ENCODE peak calls at places on chromosome 14, in seven cellular contexts. One of them, this sample, is unnamed.
A peak's percentile ranks its signal among the peaks of the same experiment; 100 is the strongest.

GRCh38 chr14:22039938-22040780 is 366.5 kb upstream of the OR4E1 start:
- DNase-seq in activated CD8-positive, alpha-beta memory T cell treated with anti-CD3 and anti-CD28 coated beads, Interleukin-2, amount 10 ng/mL, durations not matched to agents 7 days and 5 days: peak; percentile 54
- DNase-seq in vagina: no peak
- DNase-seq in islet precursor cell: no peak
- DNase-seq in progenitor cell of endocrine pancreas: no peak
- DNase-seq in astrocyte: no peak
- DNase-seq in Ammon's horn: peak; percentile 17
- DNase-seq in this sample: no peak

GRCh38 chr14:30375280-30375892 is 183.6 kb upstream of the G2E3 start:
- DNase-seq in activated CD8-positive, alpha-beta memory T cell treated with anti-CD3 and anti-CD28 coated beads, Interleukin-2, amount 10 ng/mL, durations not matched to agents 7 days and 5 days: peak; percentile 75
- DNase-seq in astrocyte: peak; percentile 11
- DNase-seq in vagina: no peak
- DNase-seq in islet precursor cell: peak; percentile 81
- DNase-seq in Ammon's horn: peak; percentile 41
- DNase-seq in progenitor cell of endocrine pancreas: peak; percentile 44
- DNase-seq in this sample: peak; percentile 53

GRCh38 chr14:96160030-96160912 is 44.4 kb upstream of the BDKRB2 start:
- DNase-seq in activated CD8-positive, alpha-beta memory T cell treated with anti-CD3 and anti-CD28 coated beads, Interleukin-2, amount 10 ng/mL, durations not matched to agents 7 days and 5 days: peak; percentile 36
- DNase-seq in Ammon's horn: no peak
- DNase-seq in progenitor cell of endocrine pancreas: no peak
- DNase-seq in astrocyte: no peak
- DNase-seq in vagina: peak; percentile 89
- DNase-seq in islet precursor cell: no peak
- DNase-seq in this sample: no peak

GRCh38 chr14:103398427-103399195 is 13.4 kb downstream of the MARK3 start:
- DNase-seq in activated CD8-positive, alpha-beta memory T cell treated with anti-CD3 and anti-CD28 coated beads, Interleukin-2, amount 10 ng/mL, durations not matched to agents 7 days and 5 days: no peak
- DNase-seq in vagina: no peak
- DNase-seq in progenitor cell of endocrine pancreas: no peak
- DNase-seq in Ammon's horn: no peak
- DNase-seq in islet precursor cell: no peak
- DNase-seq in astrocyte: peak; percentile 49
- DNase-seq in this sample: no peak

GRCh38 chr14:54642950-54643695 is 76.2 kb downstream of the SAMD4A start:
- DNase-seq in progenitor cell of endocrine pancreas: no peak
- DNase-seq in vagina: no peak
- DNase-seq in astrocyte: peak; percentile 80
- DNase-seq in islet precursor cell: peak; percentile 67
- DNase-seq in Ammon's horn: no peak
- DNase-seq in activated CD8-positive, alpha-beta memory T cell treated with anti-CD3 and anti-CD28 coated beads, Interleukin-2, amount 10 ng/mL, durations not matched to agents 7 days and 5 days: no peak
- DNase-seq in this sample: peak; percentile 93

GRCh38 chr14:89340200-89340667 is 76.8 kb downstream of the FOXN3 start:
- DNase-seq in islet precursor cell: no peak
- DNase-seq in vagina: no peak
- DNase-seq in astrocyte: peak; percentile 39
- DNase-seq in activated CD8-positive, alpha-beta memory T cell treated with anti-CD3 and anti-CD28 coated beads, Interleukin-2, amount 10 ng/mL, durations not matched to agents 7 days and 5 days: no peak
- DNase-seq in progenitor cell of endocrine pancreas: no peak
- DNase-seq in Ammon's horn: no peak
- DNase-seq in this sample: no peak

GRCh38 chr14:55382483-55382882 is 29.1 kb downstream of the ATG14 start:
- DNase-seq in Ammon's horn: no peak
- DNase-seq in vagina: no peak
- DNase-seq in activated CD8-positive, alpha-beta memory T cell treated with anti-CD3 and anti-CD28 coated beads, Interleukin-2, amount 10 ng/mL, durations not matched to agents 7 days and 5 days: no peak
- DNase-seq in astrocyte: peak; percentile 75
- DNase-seq in progenitor cell of endocrine pancreas: no peak
- DNase-seq in islet precursor cell: no peak
- DNase-seq in this sample: no peak

GRCh38 chr14:49692191-49692757 is 646 bp upstream of the KLHDC1 start:
- DNase-seq in astrocyte: no peak
- DNase-seq in activated CD8-positive, alpha-beta memory T cell treated with anti-CD3 and anti-CD28 coated beads, Interleukin-2, amount 10 ng/mL, durations not matched to agents 7 days and 5 days: no peak
- DNase-seq in islet precursor cell: no peak
- DNase-seq in vagina: no peak
- DNase-seq in progenitor cell of endocrine pancreas: no peak
- DNase-seq in Ammon's horn: no peak
- DNase-seq in this sample: no peak

GRCh38 chr14:21231020-21231652 is 38.1 kb downstream of the HNRNPC start:
- DNase-seq in islet precursor cell: no peak
- DNase-seq in Ammon's horn: no peak
- DNase-seq in vagina: no peak
- DNase-seq in astrocyte: no peak
- DNase-seq in progenitor cell of endocrine pancreas: no peak
- DNase-seq in activated CD8-positive, alpha-beta memory T cell treated with anti-CD3 and anti-CD28 coated beads, Interleukin-2, amount 10 ng/mL, durations not matched to agents 7 days and 5 days: peak; percentile 54
- DNase-seq in this sample: no peak

GRCh38 chr14:68487805-68488590 is 304.9 kb downstream of the ZFP36L1 start:
- DNase-seq in vagina: no peak
- DNase-seq in progenitor cell of endocrine pancreas: no peak
- DNase-seq in islet precursor cell: no peak
- DNase-seq in astrocyte: peak; percentile 88
- DNase-seq in activated CD8-positive, alpha-beta memory T cell treated with anti-CD3 and anti-CD28 coated beads, Interleukin-2, amount 10 ng/mL, durations not matched to agents 7 days and 5 days: no peak
- DNase-seq in Ammon's horn: no peak
- DNase-seq in this sample: no peak

GRCh38 chr14:98819867-98820206 is 452.2 kb downstream of the BCL11B start:
- DNase-seq in vagina: no peak
- DNase-seq in astrocyte: no peak
- DNase-seq in progenitor cell of endocrine pancreas: no peak
- DNase-seq in activated CD8-positive, alpha-beta memory T cell treated with anti-CD3 and anti-CD28 coated beads, Interleukin-2, amount 10 ng/mL, durations not matched to agents 7 days and 5 days: no peak
- DNase-seq in islet precursor cell: no peak
- DNase-seq in Ammon's horn: no peak
- DNase-seq in this sample: no peak

GRCh38 chr14:99734406-99735051 is 50.4 kb downstream of the CYP46A1 start:
- DNase-seq in activated CD8-positive, alpha-beta memory T cell treated with anti-CD3 and anti-CD28 coated beads, Interleukin-2, amount 10 ng/mL, durations not matched to agents 7 days and 5 days: no peak
- DNase-seq in vagina: no peak
- DNase-seq in islet precursor cell: peak; percentile 42
- DNase-seq in astrocyte: no peak
- DNase-seq in Ammon's horn: no peak
- DNase-seq in progenitor cell of endocrine pancreas: no peak
- DNase-seq in this sample: no peak

GRCh38 chr14:105207460-105207901 is 26.4 kb upstream of the NUDT14 start:
- DNase-seq in vagina: no peak
- DNase-seq in activated CD8-positive, alpha-beta memory T cell treated with anti-CD3 and anti-CD28 coated beads, Interleukin-2, amount 10 ng/mL, durations not matched to agents 7 days and 5 days: no peak
- DNase-seq in Ammon's horn: no peak
- DNase-seq in progenitor cell of endocrine pancreas: no peak
- DNase-seq in islet precursor cell: no peak
- DNase-seq in astrocyte: no peak
- DNase-seq in this sample: no peak

GRCh38 chr14:54356172-54356571 is 40.6 kb upstream of the CDKN3 start:
- DNase-seq in progenitor cell of endocrine pancreas: no peak
- DNase-seq in islet precursor cell: no peak
- DNase-seq in vagina: peak; percentile 58
- DNase-seq in Ammon's horn: no peak
- DNase-seq in astrocyte: peak; percentile 21
- DNase-seq in activated CD8-positive, alpha-beta memory T cell treated with anti-CD3 and anti-CD28 coated beads, Interleukin-2, amount 10 ng/mL, durations not matched to agents 7 days and 5 days: no peak
- DNase-seq in this sample: no peak

GRCh38 chr14:95500201-95500681 is 16.2 kb downstream of the SYNE3 start:
- DNase-seq in islet precursor cell: no peak
- DNase-seq in Ammon's horn: peak; percentile 92
- DNase-seq in progenitor cell of endocrine pancreas: no peak
- DNase-seq in astrocyte: no peak
- DNase-seq in vagina: no peak
- DNase-seq in activated CD8-positive, alpha-beta memory T cell treated with anti-CD3 and anti-CD28 coated beads, Interleukin-2, amount 10 ng/mL, durations not matched to agents 7 days and 5 days: no peak
- DNase-seq in this sample: no peak

GRCh38 chr14:95111507-95112164 is 45.7 kb downstream of the DICER1 start:
- DNase-seq in activated CD8-positive, alpha-beta memory T cell treated with anti-CD3 and anti-CD28 coated beads, Interleukin-2, amount 10 ng/mL, durations not matched to agents 7 days and 5 days: no peak
- DNase-seq in progenitor cell of endocrine pancreas: no peak
- DNase-seq in Ammon's horn: no peak
- DNase-seq in astrocyte: no peak
- DNase-seq in islet precursor cell: no peak
- DNase-seq in vagina: no peak
- DNase-seq in this sample: no peak

GRCh38 chr14:69034612-69035262 is 55.6 kb upstream of the ACTN1 start:
- DNase-seq in progenitor cell of endocrine pancreas: no peak
- DNase-seq in vagina: no peak
- DNase-seq in activated CD8-positive, alpha-beta memory T cell treated with anti-CD3 and anti-CD28 coated beads, Interleukin-2, amount 10 ng/mL, durations not matched to agents 7 days and 5 days: no peak
- DNase-seq in Ammon's horn: no peak
- DNase-seq in islet precursor cell: no peak
- DNase-seq in astrocyte: peak; percentile 71
- DNase-seq in this sample: no peak

GRCh38 chr14:68248481-68249255 is 429.1 kb downstream of the RAD51B start:
- DNase-seq in Ammon's horn: peak; percentile 80
- DNase-seq in progenitor cell of endocrine pancreas: no peak
- DNase-seq in islet precursor cell: peak; percentile 89
- DNase-seq in activated CD8-positive, alpha-beta memory T cell treated with anti-CD3 and anti-CD28 coated beads, Interleukin-2, amount 10 ng/mL, durations not matched to agents 7 days and 5 days: no peak
- DNase-seq in astrocyte: peak; percentile 74
- DNase-seq in vagina: no peak
- DNase-seq in this sample: peak; percentile 60

GRCh38 chr14:91867316-91867988 is at the start of gene TC2N:
- DNase-seq in astrocyte: no peak
- DNase-seq in vagina: no peak
- DNase-seq in islet precursor cell: no peak
- DNase-seq in activated CD8-positive, alpha-beta memory T cell treated with anti-CD3 and anti-CD28 coated beads, Interleukin-2, amount 10 ng/mL, durations not matched to agents 7 days and 5 days: peak; percentile 93
- DNase-seq in Ammon's horn: no peak
- DNase-seq in progenitor cell of endocrine pancreas: no peak
- DNase-seq in this sample: no peak

GRCh38 chr14:98952595-98953325 is 319.2 kb downstream of the BCL11B start:
- DNase-seq in progenitor cell of endocrine pancreas: no peak
- DNase-seq in vagina: no peak
- DNase-seq in astrocyte: peak; percentile 84
- DNase-seq in Ammon's horn: peak; percentile 11
- DNase-seq in islet precursor cell: peak; percentile 45
- DNase-seq in activated CD8-positive, alpha-beta memory T cell treated with anti-CD3 and anti-CD28 coated beads, Interleukin-2, amount 10 ng/mL, durations not matched to agents 7 days and 5 days: peak; percentile 40
- DNase-seq in this sample: peak; percentile 63

GRCh38 chr14:24155100-24155499 is 6.0 kb upstream of the IRF9 start:
- DNase-seq in astrocyte: no peak
- DNase-seq in Ammon's horn: no peak
- DNase-seq in progenitor cell of endocrine pancreas: no peak
- DNase-seq in activated CD8-positive, alpha-beta memory T cell treated with anti-CD3 and anti-CD28 coated beads, Interleukin-2, amount 10 ng/mL, durations not matched to agents 7 days and 5 days: no peak
- DNase-seq in islet precursor cell: no peak
- DNase-seq in vagina: no peak
- DNase-seq in this sample: no peak

GRCh38 chr14:90805662-90806548 is 10.3 kb downstream of the TTC7B start:
- DNase-seq in vagina: no peak
- DNase-seq in astrocyte: no peak
- DNase-seq in Ammon's horn: peak; percentile 72
- DNase-seq in activated CD8-positive, alpha-beta memory T cell treated with anti-CD3 and anti-CD28 coated beads, Interleukin-2, amount 10 ng/mL, durations not matched to agents 7 days and 5 days: no peak
- DNase-seq in progenitor cell of endocrine pancreas: no peak
- DNase-seq in islet precursor cell: no peak
- DNase-seq in this sample: no peak

GRCh38 chr14:24943024-24943423 is 106.9 kb downstream of the STXBP6 start:
- DNase-seq in vagina: no peak
- DNase-seq in progenitor cell of endocrine pancreas: no peak
- DNase-seq in astrocyte: no peak
- DNase-seq in islet precursor cell: no peak
- DNase-seq in activated CD8-positive, alpha-beta memory T cell treated with anti-CD3 and anti-CD28 coated beads, Interleukin-2, amount 10 ng/mL, durations not matched to agents 7 days and 5 days: no peak
- DNase-seq in Ammon's horn: no peak
- DNase-seq in this sample: no peak

GRCh38 chr14:79016828-79017505 is 846.8 kb downstream of the NRXN3 start:
- DNase-seq in vagina: no peak
- DNase-seq in progenitor cell of endocrine pancreas: no peak
- DNase-seq in islet precursor cell: peak; percentile 57
- DNase-seq in activated CD8-positive, alpha-beta memory T cell treated with anti-CD3 and anti-CD28 coated beads, Interleukin-2, amount 10 ng/mL, durations not matched to agents 7 days and 5 days: no peak
- DNase-seq in Ammon's horn: no peak
- DNase-seq in astrocyte: peak; percentile 84
- DNase-seq in this sample: peak; percentile 84

GRCh38 chr14:35818346-35819115 is 7.6 kb upstream of the BRMS1L start:
- DNase-seq in astrocyte: peak; percentile 14
- DNase-seq in islet precursor cell: no peak
- DNase-seq in progenitor cell of endocrine pancreas: no peak
- DNase-seq in Ammon's horn: peak; percentile 66
- DNase-seq in vagina: no peak
- DNase-seq in activated CD8-positive, alpha-beta memory T cell treated with anti-CD3 and anti-CD28 coated beads, Interleukin-2, amount 10 ng/mL, durations not matched to agents 7 days and 5 days: no peak
- DNase-seq in this sample: no peak

GRCh38 chr14:105622329-105622955 is 96.1 kb downstream of the TMEM121 start:
- DNase-seq in vagina: no peak
- DNase-seq in astrocyte: no peak
- DNase-seq in activated CD8-positive, alpha-beta memory T cell treated with anti-CD3 and anti-CD28 coated beads, Interleukin-2, amount 10 ng/mL, durations not matched to agents 7 days and 5 days: no peak
- DNase-seq in islet precursor cell: peak; percentile 27
- DNase-seq in progenitor cell of endocrine pancreas: no peak
- DNase-seq in Ammon's horn: peak; percentile 10
- DNase-seq in this sample: no peak

GRCh38 chr14:59377485-59377884 is 87.7 kb downstream of the GPR135 start:
- DNase-seq in Ammon's horn: no peak
- DNase-seq in astrocyte: no peak
- DNase-seq in vagina: no peak
- DNase-seq in activated CD8-positive, alpha-beta memory T cell treated with anti-CD3 and anti-CD28 coated beads, Interleukin-2, amount 10 ng/mL, durations not matched to agents 7 days and 5 days: no peak
- DNase-seq in islet precursor cell: peak; percentile 88
- DNase-seq in progenitor cell of endocrine pancreas: no peak
- DNase-seq in this sample: no peak

GRCh38 chr14:55794655-55795583 is 214.9 kb downstream of the KTN1 start:
- DNase-seq in progenitor cell of endocrine pancreas: no peak
- DNase-seq in astrocyte: peak; percentile 30
- DNase-seq in activated CD8-positive, alpha-beta memory T cell treated with anti-CD3 and anti-CD28 coated beads, Interleukin-2, amount 10 ng/mL, durations not matched to agents 7 days and 5 days: no peak
- DNase-seq in islet precursor cell: peak; percentile 77
- DNase-seq in Ammon's horn: no peak
- DNase-seq in vagina: no peak
- DNase-seq in this sample: peak; percentile 61

This sample was measured in SJSA1.